ENCODE peak calls at places on chromosomes 3 and 15, in five cellular contexts. T is left lung, Y is H9, W is PC-3, S is fibroblast of the aortic adventitia. R is an unnamed sample.

GRCh38 chr15:58602823-58603222 is 146.7 kb downstream of the ADAM10 start:
- DNase-seq in Y (no peak), S (no peak), T (no peak), W (no peak), R (no peak)

GRCh38 chr3:176950743-176951142 is 246.5 kb downstream of the TBL1XR1 start:
- DNase-seq in W (peak; percentile 71), Y (no peak), T (no peak), S (peak; percentile 44), R (no peak)

GRCh38 chr15:74891469-74891868 is 1.6 kb downstream of the MPI start:
- DNase-seq in Y (no peak), W (peak; percentile 25), S (no peak), T (no peak), R (no peak)

GRCh38 chr3:7506606-7507180 is 645.8 kb downstream of the GRM7 start:
- DNase-seq in Y (no peak), W (no peak), S (no peak), T (no peak), R (no peak)

GRCh38 chr15:31439328-31439727 is 112.7 kb downstream of the KLF13 start:
- DNase-seq in W (peak; percentile 41), T (no peak), Y (peak; percentile 63), S (no peak), R (peak; percentile 79)

GRCh38 chr15:89322822-89323221 is 11.8 kb downstream of the POLG start:
- DNase-seq in Y (no peak), T (no peak), S (no peak), W (no peak), R (no peak)

GRCh38 chr3:10370429-10370828 is 49.5 kb upstream of the SEC13 start:
- DNase-seq in Y (no peak), W (no peak), S (peak; percentile 55), T (no peak), R (no peak)

GRCh38 chr3:23685484-23686258 is 120.1 kb upstream of the UBE2E1 start:
- DNase-seq in Y (no peak), S (peak; percentile 100), T (peak; percentile 64), W (peak; percentile 100), R (peak; percentile 89)

GRCh38 chr15:93973287-93973686 is 258.1 kb upstream of the MCTP2 start:
- DNase-seq in S (no peak), T (no peak), W (no peak), Y (no peak), R (no peak)

GRCh38 chr3:186149319-186149718 is 40.4 kb upstream of the ETV5 start:
- DNase-seq in W (no peak), T (no peak), Y (no peak), S (no peak), R (no peak)

GRCh38 chr15:63874616-63875015 is 40.9 kb upstream of the HERC1 start:
- DNase-seq in T (no peak), S (no peak), W (no peak), Y (no peak), R (no peak)

GRCh38 chr15:36484038-36484778 is 95.2 kb upstream of the CDIN1 start:
- DNase-seq in Y (no peak), T (no peak), W (peak; percentile 72), S (peak; percentile 10), R (no peak)

GRCh38 chr15:85554852-85555521 is 174.6 kb downstream of the AKAP13 start:
- DNase-seq in T (no peak), S (no peak), W (no peak), Y (no peak), R (no peak)

GRCh38 chr15:29438714-29439076 is 169.1 kb upstream of the NSMCE3 start:
- DNase-seq in Y (no peak), T (no peak), W (peak; percentile 66), S (no peak), R (no peak)

DNA sequence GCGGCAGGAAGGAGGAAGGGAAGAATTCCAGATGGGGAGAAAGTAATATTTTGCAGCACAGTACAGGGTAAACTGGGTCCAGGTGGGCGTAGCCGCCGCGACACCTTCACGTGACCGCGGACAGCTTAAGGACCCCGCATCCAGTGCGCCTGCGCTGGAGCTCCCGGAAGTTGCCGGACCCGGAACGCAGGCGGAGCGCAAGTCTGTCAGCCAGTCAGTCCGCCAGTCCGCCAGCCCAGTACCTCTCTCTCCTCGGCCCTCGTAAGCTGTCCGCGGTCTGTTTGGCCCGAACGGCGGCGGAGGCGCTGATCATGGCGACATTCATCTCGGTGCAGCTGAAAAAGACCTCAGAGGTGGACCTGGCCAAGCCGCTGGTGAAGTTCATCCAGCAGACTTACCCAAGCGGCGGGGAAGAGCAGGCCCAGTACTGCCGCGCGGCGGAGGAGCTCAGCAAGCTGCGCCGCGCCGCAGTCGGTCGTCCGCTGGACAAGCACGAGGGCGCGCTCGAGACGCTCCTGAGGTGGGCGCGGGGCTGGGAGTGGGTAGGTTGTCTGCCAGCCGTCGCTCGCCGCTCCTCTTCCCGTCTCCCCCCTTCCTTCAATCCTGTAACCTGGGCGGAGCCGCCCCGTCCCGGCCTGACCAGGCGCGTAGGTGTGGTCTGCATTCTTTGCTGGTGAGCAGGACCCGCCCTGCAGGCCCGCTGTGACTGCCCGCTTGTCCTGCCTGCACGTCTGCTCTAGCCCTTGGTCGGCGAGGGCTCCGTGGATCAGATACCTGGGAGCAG is at the start of gene PDCD6IP:
- DNase-seq in W (peak; percentile 97), S (peak; percentile 95), T (peak; percentile 94), Y (peak; percentile 96), R (peak; percentile 97)
- TF ChIP-seq CTCF in W (no peak), S (peak; percentile 16), T (peak; percentile 13), Y (no peak), R (peak; percentile 28)

DNA sequence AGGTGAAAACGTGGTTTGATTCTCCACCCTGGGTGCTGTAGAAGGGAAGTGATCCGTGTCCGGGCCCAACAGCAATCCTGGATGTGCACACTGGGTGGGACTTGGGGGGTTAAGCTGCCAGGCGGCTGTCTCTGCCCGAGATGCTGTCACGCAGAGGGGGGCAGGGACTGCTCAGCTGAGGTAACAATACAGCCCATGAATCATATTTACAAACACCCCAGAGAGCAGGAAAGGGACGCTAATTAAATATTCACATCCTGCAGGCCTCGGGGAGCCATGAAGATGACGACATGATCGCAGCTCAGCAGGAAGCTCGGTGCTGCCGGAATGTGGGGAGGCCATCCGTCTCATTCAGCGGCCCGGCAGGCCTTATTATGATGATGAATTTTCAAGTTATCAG is 17.9 kb upstream of the CRABP1 start:
- DNase-seq in W (peak; percentile 68), T (no peak), Y (peak; percentile 50), S (no peak), R (no peak)
- TF ChIP-seq CTCF in W (no peak), T (no peak), Y (no peak), S (no peak), R (no peak)

GRCh38 chr15:27512281-27513001 is 541.5 kb downstream of the GABRG3 start:
- DNase-seq in Y (no peak), T (no peak), W (no peak), S (no peak), R (no peak)
- TF ChIP-seq CTCF in Y (no peak), T (no peak), W (no peak), S (no peak), R (no peak)

GRCh38 chr3:38001456-38002081 is 11.0 kb downstream of the VILL start:
- DNase-seq in Y (peak; percentile 74), W (peak; percentile 68), S (no peak), T (peak; percentile 32), R (no peak)
- TF ChIP-seq CTCF in Y (peak; percentile 62), W (peak; percentile 67), S (no peak), T (no peak), R (peak; percentile 22)

GRCh38 chr3:181948286-181948685 is 236.6 kb downstream of the SOX2 start:
- DNase-seq in T (no peak), S (no peak), W (peak; percentile 48), Y (no peak), R (no peak)
- TF ChIP-seq CTCF in T (no peak), S (no peak), W (peak; percentile 69), Y (peak; percentile 67), R (peak; percentile 33)

DNA sequence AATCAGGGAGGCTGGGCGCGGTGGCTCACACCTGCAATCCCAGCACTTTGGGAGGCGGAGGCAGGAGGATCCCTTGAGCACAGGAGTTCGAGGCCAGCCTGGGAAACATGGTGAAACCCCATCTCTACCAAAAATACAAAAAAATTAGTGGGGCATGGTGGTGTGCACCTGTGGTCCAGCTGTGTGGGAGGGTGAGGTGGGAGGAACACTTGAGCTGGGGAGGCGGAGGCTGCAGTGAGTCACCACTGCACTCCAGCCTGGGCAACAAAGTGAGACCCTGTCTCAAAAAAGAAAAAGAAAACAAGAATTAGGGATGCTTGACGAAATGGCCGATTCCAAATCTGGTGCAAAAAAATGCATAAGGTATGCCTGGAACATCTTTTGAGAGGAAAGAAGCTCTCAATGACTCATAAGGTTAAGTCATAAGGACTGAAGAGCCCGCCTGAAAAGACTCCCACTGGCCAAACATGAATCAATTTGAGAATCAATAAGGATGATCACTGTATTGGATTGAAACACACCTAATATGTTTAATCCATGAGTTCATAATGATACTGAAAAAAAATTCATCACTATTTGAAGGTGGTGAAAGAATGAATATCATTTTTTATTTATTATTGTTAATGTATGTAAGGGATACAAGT is 27.7 kb downstream of the BLM start:
- DNase-seq in Y (no peak), T (no peak), S (no peak), W (no peak), R (no peak)
- TF ChIP-seq CTCF in Y (no peak), T (no peak), S (no peak), W (no peak), R (no peak)

GRCh38 chr3:55885721-55886120 is 398.6 kb upstream of the WNT5A start:
- DNase-seq in T (no peak), Y (no peak), S (no peak), W (peak; percentile 76), R (no peak)
- TF ChIP-seq CTCF in T (no peak), Y (peak; percentile 40), S (no peak), W (peak; percentile 44), R (peak; percentile 15)

R was measured in osteocyte.